ENCODE peak calls at places on chromosome 9, in eight cellular contexts. C is colonic mucosa, V is stomach, R is heart left ventricle, T is endothelial cell of umbilical vein, D is upper lobe of left lung, G is IMR-90, B is ascending aorta. X is an unnamed sample.
A peak's percentile ranks its signal among the peaks of the same experiment; 100 is the strongest.

GRCh38 chr9:126635661-126636439 is 22.1 kb downstream of the LMX1B start:
- DNase-seq in D (no peak), V (no peak), C (no peak), G (no peak), T (no peak), B (no peak), R (no peak), X (no peak)

GRCh38 chr9:111952559-111952958 is 55.9 kb downstream of the UGCG start:
- DNase-seq in T (peak; percentile 72), V (no peak), B (no peak), D (no peak), G (peak; percentile 96), C (no peak), R (no peak), X (no peak)

GRCh38 chr9:7071916-7072315 is 314.1 kb downstream of the KDM4C start:
- DNase-seq in V (no peak), D (no peak), G (no peak), T (no peak), R (no peak), B (no peak), C (no peak), X (no peak)

GRCh38 chr9:68416891-68417570 is 60.6 kb downstream of the PGM5 start:
- DNase-seq in T (no peak), D (no peak), V (no peak), B (no peak), G (no peak), R (no peak), C (no peak), X (no peak)

GRCh38 chr9:16705121-16705604 is 165.3 kb downstream of the BNC2 start:
- DNase-seq in T (peak; percentile 99), D (peak; percentile 46), G (peak; percentile 97), B (peak; percentile 56), R (peak; percentile 86), C (peak; percentile 42), V (peak; percentile 34), X (peak; percentile 46)

GRCh38 chr9:4070266-4070665 is 229.6 kb downstream of the GLIS3 start:
- DNase-seq in G (no peak), R (no peak), C (no peak), B (no peak), D (no peak), T (no peak), V (no peak), X (no peak)

GRCh38 chr9:93567271-93567959 is 9.0 kb upstream of the PHF2 start:
- DNase-seq in C (no peak), B (no peak), V (no peak), D (no peak), T (no peak), R (no peak), G (no peak), X (no peak)

GRCh38 chr9:135513351-135513846 is 7.8 kb upstream of the LCN1 start:
- DNase-seq in T (no peak), G (no peak), V (peak; percentile 16), C (no peak), R (no peak), D (peak; percentile 18), B (peak; percentile 5), X (no peak)

GRCh38 chr9:132049323-132049882 is 30.3 kb downstream of the MED27 start:
- DNase-seq in V (no peak), B (no peak), C (no peak), T (no peak), G (no peak), D (no peak), R (no peak), X (no peak)

GRCh38 chr9:124190761-124191160 is 67.0 kb upstream of the NEK6 start:
- DNase-seq in D (no peak), G (no peak), R (no peak), B (no peak), C (peak; percentile 6), T (no peak), V (peak; percentile 14), X (no peak)

GRCh38 chr9:137502008-137502913 is 43.1 kb upstream of the NSMF start:
- DNase-seq in B (no peak), R (no peak), T (no peak), C (no peak), G (no peak), D (no peak), V (no peak), X (no peak)

GRCh38 chr9:92614123-92614510 is 55.8 kb downstream of the IPPK start:
- DNase-seq in C (no peak), D (no peak), V (no peak), B (no peak), G (no peak), T (no peak), R (no peak), X (no peak)

GRCh38 chr9:68974431-68974830 is 39.5 kb downstream of the PRKACG start:
- DNase-seq in D (no peak), C (no peak), R (no peak), B (no peak), T (no peak), G (no peak), V (no peak), X (no peak)

GRCh38 chr9:15417626-15418025 is 5.0 kb upstream of the SNAPC3 start:
- DNase-seq in G (no peak), R (no peak), V (no peak), B (no peak), C (no peak), T (no peak), D (no peak), X (no peak)

GRCh38 chr9:101711330-101711941 is 27.0 kb downstream of the GRIN3A start:
- DNase-seq in D (no peak), V (no peak), G (no peak), B (no peak), C (no peak), R (no peak), T (peak; percentile 1), X (no peak)

GRCh38 chr9:36855443-36856315 is 178.4 kb downstream of the PAX5 start:
- DNase-seq in B (no peak), C (no peak), T (peak; percentile 3), R (no peak), G (no peak), D (no peak), V (no peak), X (peak; percentile 26)

GRCh38 chr9:80157561-80157983 is 585.8 kb downstream of the TLE4 start:
- DNase-seq in T (peak; percentile 89), B (no peak), V (no peak), R (no peak), D (no peak), G (peak; percentile 67), C (no peak), X (no peak)

GRCh38 chr9:87880683-87881082 is 2.0 kb upstream of the SPATA31E1 start:
- DNase-seq in V (no peak), G (no peak), B (no peak), R (no peak), C (no peak), D (no peak), T (no peak), X (no peak)

GRCh38 chr9:129128689-129129088 is 17.5 kb downstream of the PTPA start:
- DNase-seq in G (no peak), B (no peak), R (no peak), C (no peak), V (no peak), T (no peak), D (no peak), X (no peak)

GRCh38 chr9:75893096-75893495 is 2.6 kb downstream of the PCSK5 start:
- DNase-seq in T (no peak), G (no peak), V (no peak), D (no peak), C (no peak), R (no peak), B (no peak), X (no peak)

GRCh38 chr9:7366121-7366520 is 433.5 kb downstream of the DMAC1 start:
- DNase-seq in T (no peak), B (no peak), G (peak; percentile 62), C (no peak), R (no peak), V (no peak), D (no peak), X (no peak)

GRCh38 chr9:91192379-91192775 is 169.3 kb downstream of the AUH start:
- DNase-seq in C (no peak), D (no peak), B (no peak), G (peak; percentile 42), R (no peak), T (no peak), V (no peak), X (peak; percentile 45)

GRCh38 chr9:132141948-132142594 is 19.8 kb upstream of the NTNG2 start:
- DNase-seq in B (no peak), R (no peak), G (no peak), T (no peak), V (no peak), C (no peak), D (no peak), X (no peak)

GRCh38 chr9:131087354-131087893 is 8.9 kb upstream of the AIF1L start:
- DNase-seq in T (no peak), C (no peak), R (no peak), G (no peak), V (no peak), B (no peak), D (no peak), X (no peak)

GRCh38 chr9:31799953-31800609 is 584.4 kb upstream of the ACO1 start:
- DNase-seq in V (no peak), D (no peak), T (peak; percentile 60), C (no peak), R (no peak), B (no peak), G (no peak), X (no peak)

GRCh38 chr9:95649801-95650213 is 133.0 kb upstream of the PTCH1 start:
- DNase-seq in D (no peak), V (no peak), C (no peak), B (no peak), R (no peak), G (no peak), T (no peak), X (no peak)

GRCh38 chr9:35424356-35425352 is 65.3 kb upstream of the RUSC2 start:
- DNase-seq in T (no peak), R (no peak), B (no peak), G (no peak), D (no peak), C (no peak), V (no peak), X (no peak)

GRCh38 chr9:21634951-21635350 is 152.8 kb upstream of the IFNE start:
- DNase-seq in G (no peak), C (no peak), B (no peak), V (no peak), R (no peak), D (no peak), T (no peak), X (no peak)
- H3K4me3 ChIP-seq in G (no peak overlapping the region), C (no peak overlapping the region), B (no peak overlapping the region), V (no peak overlapping the region), R (no peak overlapping the region), D (no peak overlapping the region), T (no peak overlapping the region), X (no peak overlapping the region)

GRCh38 chr9:1366300-1366699 is 316.1 kb downstream of the DMRT2 start:
- DNase-seq in V (no peak), D (no peak), G (no peak), C (no peak), R (no peak), B (no peak), T (no peak), X (no peak)
- TF ChIP-seq CTCF in V (no peak), D (no peak), G (no peak), C (no peak), R (no peak), B (no peak), T (no peak), X (no peak)

GRCh38 chr9:89640801-89641200 is 36.0 kb downstream of the GADD45G start:
- DNase-seq in G (no peak), B (no peak), C (no peak), R (no peak), V (no peak), D (no peak), T (no peak), X (no peak)
- H3K27ac ChIP-seq in G (no peak overlapping the region), B (peak overlapping the region; percentile 87), C (no peak overlapping the region), R (peak overlapping the region; percentile 20), V (no peak overlapping the region), D (no peak overlapping the region), T (no peak overlapping the region), X (no peak overlapping the region)

GRCh38 chr9:85741875-85742629 is at the start of gene AGTPBP1:
- DNase-seq in D (peak; percentile 97), R (peak; percentile 96), G (peak; percentile 87), B (peak; percentile 76), C (peak; percentile 97), T (peak; percentile 90), V (peak; percentile 98), X (peak; percentile 94)
- H3K4me3 ChIP-seq in D (peak within 1 kb of the TSS; percentile 95), R (peak within 1 kb of the TSS; percentile 100), G (peak within 1 kb of the TSS; percentile 92), B (peak within 1 kb of the TSS; percentile 98), C (peak within 1 kb of the TSS; percentile 92), T (peak within 1 kb of the TSS; percentile 95), V (peak within 1 kb of the TSS; percentile 93), X (peak within 1 kb of the TSS; percentile 97)